ENCODE peak calls at places on chromosomes 5 and 9, in six cellular contexts. R is GM12878, W is ovary, L is upper lobe of left lung, M is A549, V is tibial nerve. G is an unnamed sample.

GRCh38 chr5:172110260-172110815 is 77.7 kb downstream of the STK10 start:
- DNase-seq in R (no peak), V (no peak), W (no peak), M (no peak), L (no peak), G (no peak)

GRCh38 chr9:127974769-127975261 is 6.0 kb downstream of the EEIG1 start:
- DNase-seq in L (peak; percentile 59), R (no peak), M (no peak), V (peak; percentile 43), W (peak; percentile 69), G (no peak)

GRCh38 chr5:75567710-75568109 is 43.5 kb upstream of the ANKDD1B start:
- DNase-seq in V (no peak), R (peak; percentile 48), M (peak; percentile 54), L (no peak), W (no peak), G (no peak)

GRCh38 chr5:114909424-114909823 is 260.3 kb downstream of the TRIM36 start:
- DNase-seq in L (no peak), M (no peak), W (no peak), R (no peak), V (no peak), G (no peak)

GRCh38 chr5:119112151-119112550 is 41.3 kb downstream of the DMXL1 start:
- DNase-seq in R (no peak), V (no peak), L (no peak), M (no peak), W (no peak), G (no peak)

GRCh38 chr5:179827684-179828083 is 7.0 kb downstream of the SQSTM1 start:
- DNase-seq in W (no peak), M (peak; percentile 50), V (no peak), R (no peak), L (peak; percentile 65), G (no peak)

GRCh38 chr9:89387970-89388867 is 69.9 kb downstream of the SECISBP2 start:
- DNase-seq in W (peak; percentile 46), V (peak; percentile 41), L (peak; percentile 70), R (no peak), M (no peak), G (peak; percentile 42)

GRCh38 chr9:107340920-107341632 is 58.0 kb downstream of the RAD23B start:
- DNase-seq in W (peak; percentile 69), M (peak; percentile 74), R (peak; percentile 57), V (peak; percentile 78), L (peak; percentile 85), G (peak; percentile 89)

GRCh38 chr5:73438048-73438896 is 10.3 kb downstream of the FOXD1 start:
- DNase-seq in W (no peak), L (no peak), R (no peak), V (no peak), M (no peak), G (no peak)

GRCh38 chr5:132358760-132359159 is 10.8 kb upstream of the SLC22A5 start:
- DNase-seq in L (no peak), R (no peak), W (no peak), M (no peak), V (no peak), G (no peak)

GRCh38 chr5:132362086-132362485 is 7.4 kb upstream of the SLC22A5 start:
- DNase-seq in V (no peak), W (no peak), M (no peak), R (no peak), L (no peak), G (no peak)

GRCh38 chr5:132364319-132364718 is 5.2 kb upstream of the SLC22A5 start:
- DNase-seq in V (no peak), M (peak; percentile 35), R (no peak), L (peak; percentile 44), W (no peak), G (no peak)

GRCh38 chr5:132365213-132365612 is 4.3 kb upstream of the SLC22A5 start:
- DNase-seq in M (peak; percentile 65), V (no peak), R (no peak), L (no peak), W (no peak), G (no peak)

GRCh38 chr5:132363431-132364112 is 5.9 kb upstream of the SLC22A5 start:
- DNase-seq in L (no peak), M (peak; percentile 70), W (no peak), V (no peak), R (no peak), G (no peak)
- TF ChIP-seq EP300 in L (no peak), M (no peak), W (no peak), V (peak; percentile 74), R (no peak), G (no peak)

DNA sequence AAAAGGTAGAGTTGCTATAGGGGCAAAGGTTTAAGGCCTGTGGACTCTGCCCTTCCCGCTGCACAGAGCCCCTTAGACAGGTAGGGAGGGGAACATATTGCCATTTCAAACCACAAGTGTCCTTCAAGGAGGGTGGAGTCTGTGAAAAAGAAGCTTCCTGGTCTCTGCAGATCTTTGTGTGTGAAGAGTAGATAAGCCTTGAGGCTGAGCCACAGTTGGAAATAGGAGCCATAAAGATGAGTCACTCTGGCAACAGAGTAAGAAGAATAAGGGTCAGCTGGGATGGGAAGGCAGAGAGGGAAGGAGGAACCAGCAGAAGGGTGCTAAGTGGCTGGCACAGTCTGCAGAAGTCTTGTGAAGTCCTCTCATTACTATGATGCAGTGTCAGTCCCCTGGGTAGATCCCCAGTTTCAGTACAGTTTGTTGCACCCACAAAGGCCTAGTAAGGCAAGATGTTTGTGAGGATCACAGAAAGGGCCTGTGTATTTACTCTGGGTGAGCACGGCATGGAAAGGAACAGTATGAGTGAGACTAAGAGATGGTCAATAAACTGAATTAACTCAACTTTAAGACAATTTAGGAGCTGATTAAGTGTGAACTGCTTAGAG is 18.1 kb downstream of the GRXCR2 start:
- DNase-seq in W (no peak), L (no peak), R (no peak), V (no peak), M (peak; percentile 42), G (no peak)
- TF ChIP-seq EP300 in W (no peak), L (no peak), R (no peak), V (no peak), M (no peak), G (no peak)

GRCh38 chr5:67774153-67774552 is 441.4 kb upstream of the PIK3R1 start:
- DNase-seq in R (no peak), M (no peak), L (no peak), W (no peak), V (no peak), G (no peak)

GRCh38 chr5:67774796-67775195 is 440.8 kb upstream of the PIK3R1 start:
- DNase-seq in W (no peak), L (no peak), R (no peak), V (no peak), M (no peak), G (no peak)

GRCh38 chr5:67771221-67771620 is 444.3 kb upstream of the PIK3R1 start:
- DNase-seq in R (no peak), M (no peak), L (no peak), W (no peak), V (no peak), G (no peak)

GRCh38 chr5:67771791-67772190 is 443.8 kb upstream of the PIK3R1 start:
- DNase-seq in W (no peak), L (no peak), R (no peak), V (no peak), M (no peak), G (no peak)

DNA sequence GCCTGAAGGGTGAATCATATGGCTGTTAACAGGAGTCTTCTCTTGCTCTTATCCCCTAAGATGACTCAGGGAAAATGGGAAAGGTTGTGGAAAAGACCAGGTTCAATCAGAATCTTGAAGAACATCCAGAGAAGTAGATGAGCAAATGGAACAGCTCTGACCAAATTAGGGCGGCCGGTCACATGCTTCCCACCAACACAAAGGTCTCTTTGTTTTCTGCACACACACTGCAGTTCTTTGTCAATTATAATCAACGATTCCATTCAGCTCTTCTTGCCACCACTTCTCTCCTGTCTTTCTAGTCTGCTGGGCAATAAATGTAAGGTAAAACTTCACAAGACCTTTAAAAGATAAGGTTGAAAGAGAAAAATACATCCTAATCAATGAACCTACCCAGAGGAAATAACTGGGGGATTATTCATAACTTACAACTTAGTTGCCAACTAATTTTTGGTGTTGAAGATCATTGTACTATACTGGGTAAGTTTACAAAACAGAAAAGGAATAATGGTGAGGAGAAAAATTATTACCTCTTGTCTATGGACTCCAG is 442.0 kb upstream of the PIK3R1 start:
- DNase-seq in W (no peak), R (no peak), V (peak; percentile 33), L (no peak), M (no peak), G (no peak)
- TF ChIP-seq EP300 in W (no peak), R (no peak), V (peak; percentile 71), L (no peak), M (no peak), G (no peak)

GRCh38 chr5:95858661-95859326 is 36.3 kb upstream of the GLRX start:
- DNase-seq in W (peak; percentile 90), L (peak; percentile 96), R (peak; percentile 67), V (peak; percentile 75), M (peak; percentile 95), G (peak; percentile 90)
- TF ChIP-seq EP300 in W (peak; percentile 91), L (peak; percentile 94), R (no peak), V (peak; percentile 93), M (peak; percentile 86), G (peak; percentile 94)

DNA sequence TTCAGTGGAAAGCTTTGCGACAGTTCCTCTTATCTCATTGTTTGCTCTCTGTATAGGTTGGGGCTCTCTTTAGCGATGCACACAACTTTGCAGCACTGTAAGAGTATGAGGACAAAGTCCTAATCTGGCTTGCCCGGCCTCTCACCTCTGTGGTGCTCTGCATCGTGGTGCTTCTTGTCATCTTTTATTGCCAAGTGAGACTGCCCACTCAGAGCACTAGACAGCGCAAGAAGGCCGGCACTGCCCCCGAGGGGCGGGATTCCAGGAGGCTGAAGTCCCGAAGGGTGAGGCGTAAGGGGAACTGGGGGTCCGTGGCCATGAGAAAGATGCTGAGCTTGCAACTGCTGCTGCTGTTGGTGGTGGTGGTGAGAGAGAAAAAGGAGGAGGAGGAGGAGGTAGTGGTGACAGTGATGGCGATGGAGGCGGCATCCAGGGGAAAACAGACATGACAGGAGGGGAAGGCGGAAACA is 55.4 kb downstream of the TLE1 start:
- DNase-seq in V (no peak), W (no peak), L (no peak), R (no peak), M (no peak), G (no peak)
- TF ChIP-seq EP300 in V (no peak), W (no peak), L (no peak), R (no peak), M (no peak), G (no peak)

DNA sequence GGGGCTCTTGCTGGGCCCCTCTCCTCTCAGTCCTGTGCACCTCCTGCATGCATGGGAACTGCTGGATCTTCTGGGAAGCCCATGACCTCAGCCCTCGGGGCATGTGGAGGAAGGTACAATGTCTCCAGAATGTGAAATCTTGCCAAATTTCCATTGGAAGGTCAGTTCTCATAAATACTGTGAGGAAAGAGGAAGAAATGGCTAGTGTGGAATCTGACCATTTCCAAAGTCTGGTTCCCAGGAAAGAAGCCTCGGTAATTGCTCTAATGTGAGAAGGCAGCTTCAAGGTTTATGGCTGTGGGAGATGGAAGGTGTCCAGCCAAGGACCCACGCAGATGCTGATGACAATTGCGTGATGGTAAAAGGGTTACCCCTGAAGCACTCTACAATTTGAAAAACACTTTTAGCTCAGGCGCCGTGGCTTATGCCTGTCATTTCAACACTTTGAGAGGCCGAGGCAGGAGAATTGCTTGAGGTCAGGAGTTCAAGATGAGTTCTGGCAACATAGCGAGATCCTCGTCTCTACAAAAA is 8.1 kb upstream of the IL17B start:
- DNase-seq in M (no peak), V (no peak), R (no peak), L (no peak), W (no peak), G (no peak)
- TF ChIP-seq EP300 in M (no peak), V (no peak), R (no peak), L (no peak), W (no peak), G (no peak)